ENCODE peak calls at places on chromosomes 2 and 18, in ten cellular contexts. One of them, this sample, is unnamed. For H3K4me1 and H3K27me3, the result is how much of the 10 kb centered on the place peaks cover.

GRCh38 chr2:122340246-122340645 is 584.8 kb downstream of the TSN start:
- DNase-seq in body of pancreas: no peak
- DNase-seq in PC-3: peak
- DNase-seq in upper lobe of right lung: no peak
- DNase-seq in suprapubic skin: no peak
- DNase-seq in effector memory CD4-positive, alpha-beta T cell: no peak
- DNase-seq in neural progenitor cell: no peak
- DNase-seq in GM23338: no peak
- DNase-seq in colonic mucosa: no peak
- DNase-seq in hepatocyte: no peak
- DNase-seq in this sample: no peak

GRCh38 chr18:45672637-45673036 is 51.3 kb upstream of the SLC14A1 start:
- DNase-seq in body of pancreas: no peak
- DNase-seq in colonic mucosa: no peak
- DNase-seq in PC-3: no peak
- DNase-seq in effector memory CD4-positive, alpha-beta T cell: no peak
- DNase-seq in hepatocyte: no peak
- DNase-seq in GM23338: no peak
- DNase-seq in suprapubic skin: no peak
- DNase-seq in neural progenitor cell: no peak
- DNase-seq in upper lobe of right lung: no peak
- DNase-seq in this sample: no peak

GRCh38 chr18:49907346-49907929 is 94.1 kb upstream of the ACAA2 start:
- DNase-seq in PC-3: no peak
- DNase-seq in hepatocyte: no peak
- DNase-seq in colonic mucosa: no peak
- DNase-seq in suprapubic skin: no peak
- DNase-seq in GM23338: no peak
- DNase-seq in upper lobe of right lung: no peak
- DNase-seq in effector memory CD4-positive, alpha-beta T cell: no peak
- DNase-seq in body of pancreas: no peak
- DNase-seq in neural progenitor cell: no peak
- DNase-seq in this sample: no peak

GRCh38 chr2:240402566-240403295 is 32.7 kb upstream of the GPC1 start:
- DNase-seq in colonic mucosa: no peak
- DNase-seq in hepatocyte: no peak
- DNase-seq in suprapubic skin: no peak
- DNase-seq in body of pancreas: peak
- DNase-seq in upper lobe of right lung: peak
- DNase-seq in PC-3: no peak
- DNase-seq in effector memory CD4-positive, alpha-beta T cell: no peak
- DNase-seq in GM23338: no peak
- DNase-seq in neural progenitor cell: no peak
- DNase-seq in this sample: no peak

GRCh38 chr2:216987176-216987809 is 127.4 kb upstream of the TNP1 start:
- DNase-seq in effector memory CD4-positive, alpha-beta T cell: no peak
- DNase-seq in suprapubic skin: peak
- DNase-seq in colonic mucosa: no peak
- DNase-seq in PC-3: no peak
- DNase-seq in upper lobe of right lung: no peak
- DNase-seq in neural progenitor cell: no peak
- DNase-seq in hepatocyte: no peak
- DNase-seq in GM23338: no peak
- DNase-seq in body of pancreas: no peak
- DNase-seq in this sample: no peak

GRCh38 chr2:222427606-222428320 is 3.4 kb downstream of the SGPP2 start:
- DNase-seq in GM23338: no peak
- DNase-seq in neural progenitor cell: no peak
- DNase-seq in body of pancreas: no peak
- DNase-seq in hepatocyte: peak
- DNase-seq in effector memory CD4-positive, alpha-beta T cell: no peak
- DNase-seq in colonic mucosa: peak
- DNase-seq in PC-3: no peak
- DNase-seq in upper lobe of right lung: no peak
- DNase-seq in suprapubic skin: no peak
- DNase-seq in this sample: no peak

GRCh38 chr18:58375051-58375450 is 253.8 kb downstream of the ALPK2 start:
- DNase-seq in GM23338: no peak
- DNase-seq in upper lobe of right lung: no peak
- DNase-seq in hepatocyte: no peak
- DNase-seq in neural progenitor cell: no peak
- DNase-seq in colonic mucosa: no peak
- DNase-seq in body of pancreas: no peak
- DNase-seq in effector memory CD4-positive, alpha-beta T cell: no peak
- DNase-seq in PC-3: no peak
- DNase-seq in suprapubic skin: no peak
- DNase-seq in this sample: no peak

GRCh38 chr2:209868595-209868994 is 97.0 kb downstream of the UNC80 start:
- DNase-seq in neural progenitor cell: no peak
- DNase-seq in upper lobe of right lung: no peak
- DNase-seq in hepatocyte: no peak
- DNase-seq in suprapubic skin: no peak
- DNase-seq in colonic mucosa: no peak
- DNase-seq in PC-3: no peak
- DNase-seq in effector memory CD4-positive, alpha-beta T cell: no peak
- DNase-seq in GM23338: no peak
- DNase-seq in body of pancreas: no peak
- DNase-seq in this sample: no peak

GRCh38 chr2:44120428-44120827 is 48.2 kb upstream of the PPM1B start:
- DNase-seq in neural progenitor cell: no peak
- DNase-seq in effector memory CD4-positive, alpha-beta T cell: no peak
- DNase-seq in upper lobe of right lung: no peak
- DNase-seq in hepatocyte: no peak
- DNase-seq in suprapubic skin: no peak
- DNase-seq in body of pancreas: no peak
- DNase-seq in PC-3: peak
- DNase-seq in GM23338: no peak
- DNase-seq in colonic mucosa: no peak
- DNase-seq in this sample: no peak

DNA sequence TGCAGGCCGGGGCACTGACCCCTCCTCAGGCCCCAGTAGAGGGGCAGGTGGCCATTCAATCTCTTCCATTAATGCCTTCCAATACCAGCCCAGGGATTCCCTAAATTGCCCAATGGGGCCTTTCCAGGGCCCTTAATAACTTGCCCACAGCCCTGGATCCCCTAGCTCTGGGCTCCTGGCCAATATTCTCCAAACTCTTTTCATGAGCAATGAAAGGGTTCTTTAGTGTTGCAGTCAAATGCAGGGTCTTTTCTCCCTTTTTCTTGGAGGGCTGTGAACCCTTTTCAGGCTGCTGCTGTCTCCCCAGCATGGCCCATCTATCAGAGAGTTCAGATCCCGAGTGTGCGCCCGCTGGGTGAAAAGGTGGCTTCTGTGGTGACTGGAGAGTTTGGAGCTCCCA is 41.3 kb upstream of the SLC1A4 start:
- DNase-seq in upper lobe of right lung: no peak
- DNase-seq in effector memory CD4-positive, alpha-beta T cell: no peak
- DNase-seq in hepatocyte: no peak
- DNase-seq in suprapubic skin: no peak
- DNase-seq in PC-3: no peak
- DNase-seq in GM23338: no peak
- DNase-seq in neural progenitor cell: no peak
- DNase-seq in colonic mucosa: no peak
- DNase-seq in body of pancreas: no peak
- DNase-seq in this sample: no peak
- H3K4me1 ChIP-seq in upper lobe of right lung: under half
- H3K4me1 ChIP-seq in effector memory CD4-positive, alpha-beta T cell: under half
- H3K4me1 ChIP-seq in hepatocyte: under half
- H3K4me1 ChIP-seq in suprapubic skin: half or more
- H3K4me1 ChIP-seq in PC-3: under half
- H3K4me1 ChIP-seq in GM23338: under half
- H3K4me1 ChIP-seq in neural progenitor cell: under half
- H3K4me1 ChIP-seq in colonic mucosa: under half
- H3K4me1 ChIP-seq in body of pancreas: under half
- H3K4me1 ChIP-seq in this sample: under half

GRCh38 chr18:48404707-48405106 is 4.5 kb downstream of the ZBTB7C start:
- DNase-seq in neural progenitor cell: no peak
- DNase-seq in body of pancreas: no peak
- DNase-seq in effector memory CD4-positive, alpha-beta T cell: no peak
- DNase-seq in GM23338: no peak
- DNase-seq in PC-3: no peak
- DNase-seq in suprapubic skin: no peak
- DNase-seq in colonic mucosa: no peak
- DNase-seq in upper lobe of right lung: no peak
- DNase-seq in hepatocyte: no peak
- DNase-seq in this sample: no peak

GRCh38 chr18:48407358-48407757 is 1.8 kb downstream of the ZBTB7C start:
- DNase-seq in colonic mucosa: no peak
- DNase-seq in PC-3: no peak
- DNase-seq in effector memory CD4-positive, alpha-beta T cell: no peak
- DNase-seq in suprapubic skin: no peak
- DNase-seq in upper lobe of right lung: no peak
- DNase-seq in hepatocyte: no peak
- DNase-seq in GM23338: no peak
- DNase-seq in body of pancreas: no peak
- DNase-seq in neural progenitor cell: no peak
- DNase-seq in this sample: no peak

GRCh38 chr18:48405108-48405507 is 4.1 kb downstream of the ZBTB7C start:
- DNase-seq in neural progenitor cell: no peak
- DNase-seq in upper lobe of right lung: no peak
- DNase-seq in hepatocyte: no peak
- DNase-seq in body of pancreas: no peak
- DNase-seq in PC-3: peak
- DNase-seq in suprapubic skin: no peak
- DNase-seq in GM23338: no peak
- DNase-seq in colonic mucosa: no peak
- DNase-seq in effector memory CD4-positive, alpha-beta T cell: no peak
- DNase-seq in this sample: no peak

GRCh38 chr18:48408111-48408726 is 964 bp downstream of the ZBTB7C start:
- DNase-seq in effector memory CD4-positive, alpha-beta T cell: no peak
- DNase-seq in body of pancreas: no peak
- DNase-seq in hepatocyte: no peak
- DNase-seq in upper lobe of right lung: no peak
- DNase-seq in neural progenitor cell: peak
- DNase-seq in GM23338: peak
- DNase-seq in PC-3: no peak
- DNase-seq in suprapubic skin: no peak
- DNase-seq in colonic mucosa: peak
- DNase-seq in this sample: no peak

DNA sequence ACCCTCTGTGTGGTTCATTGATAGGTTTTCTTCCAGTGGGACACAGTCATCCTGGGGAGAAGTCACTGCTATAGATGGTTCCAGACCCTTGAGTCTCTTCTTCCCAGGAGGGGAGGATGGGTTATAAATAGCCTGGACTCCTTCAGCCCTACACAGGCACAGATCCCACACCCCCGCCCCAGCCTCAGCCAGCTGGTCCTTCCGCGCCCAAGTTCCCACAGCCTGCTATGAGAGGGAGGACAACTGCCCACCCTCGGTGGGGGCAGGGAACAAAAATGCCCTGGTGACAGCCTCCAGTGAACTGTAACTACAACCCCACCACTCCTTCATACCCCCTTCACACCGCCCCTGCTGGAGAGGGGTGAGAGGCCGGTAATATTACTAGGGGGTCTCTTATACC is 3.2 kb downstream of the ZBTB7C start:
- DNase-seq in effector memory CD4-positive, alpha-beta T cell: no peak
- DNase-seq in GM23338: no peak
- DNase-seq in colonic mucosa: no peak
- DNase-seq in PC-3: no peak
- DNase-seq in suprapubic skin: no peak
- DNase-seq in body of pancreas: no peak
- DNase-seq in upper lobe of right lung: no peak
- DNase-seq in neural progenitor cell: no peak
- DNase-seq in hepatocyte: no peak
- DNase-seq in this sample: no peak
- H3K27me3 ChIP-seq in effector memory CD4-positive, alpha-beta T cell: under half
- H3K27me3 ChIP-seq in GM23338: half or more
- H3K27me3 ChIP-seq in colonic mucosa: under half
- H3K27me3 ChIP-seq in PC-3: under half
- H3K27me3 ChIP-seq in suprapubic skin: under half
- H3K27me3 ChIP-seq in body of pancreas: under half
- H3K27me3 ChIP-seq in upper lobe of right lung: under half
- H3K27me3 ChIP-seq in neural progenitor cell: half or more
- H3K27me3 ChIP-seq in hepatocyte: under half
- H3K27me3 ChIP-seq in this sample: under half

GRCh38 chr2:150391779-150392178 is 95.7 kb downstream of the RND3 start:
- DNase-seq in GM23338: no peak
- DNase-seq in hepatocyte: no peak
- DNase-seq in body of pancreas: no peak
- DNase-seq in suprapubic skin: no peak
- DNase-seq in PC-3: no peak
- DNase-seq in neural progenitor cell: no peak
- DNase-seq in effector memory CD4-positive, alpha-beta T cell: no peak
- DNase-seq in colonic mucosa: no peak
- DNase-seq in upper lobe of right lung: no peak
- DNase-seq in this sample: no peak

GRCh38 chr2:150389487-150389886 is 98.0 kb downstream of the RND3 start:
- DNase-seq in neural progenitor cell: no peak
- DNase-seq in hepatocyte: no peak
- DNase-seq in upper lobe of right lung: no peak
- DNase-seq in GM23338: peak
- DNase-seq in colonic mucosa: no peak
- DNase-seq in body of pancreas: no peak
- DNase-seq in PC-3: no peak
- DNase-seq in effector memory CD4-positive, alpha-beta T cell: no peak
- DNase-seq in suprapubic skin: no peak
- DNase-seq in this sample: no peak

GRCh38 chr2:150387586-150388288 is 99.7 kb downstream of the RND3 start:
- DNase-seq in hepatocyte: no peak
- DNase-seq in effector memory CD4-positive, alpha-beta T cell: no peak
- DNase-seq in body of pancreas: no peak
- DNase-seq in colonic mucosa: no peak
- DNase-seq in suprapubic skin: no peak
- DNase-seq in GM23338: no peak
- DNase-seq in upper lobe of right lung: no peak
- DNase-seq in PC-3: no peak
- DNase-seq in neural progenitor cell: no peak
- DNase-seq in this sample: no peak

GRCh38 chr2:150388289-150388625 is 99.2 kb downstream of the RND3 start:
- DNase-seq in body of pancreas: no peak
- DNase-seq in upper lobe of right lung: no peak
- DNase-seq in effector memory CD4-positive, alpha-beta T cell: no peak
- DNase-seq in GM23338: no peak
- DNase-seq in PC-3: no peak
- DNase-seq in hepatocyte: no peak
- DNase-seq in suprapubic skin: no peak
- DNase-seq in neural progenitor cell: no peak
- DNase-seq in colonic mucosa: no peak
- DNase-seq in this sample: no peak

GRCh38 chr2:150392614-150393013 is 94.9 kb downstream of the RND3 start:
- DNase-seq in hepatocyte: no peak
- DNase-seq in suprapubic skin: no peak
- DNase-seq in effector memory CD4-positive, alpha-beta T cell: no peak
- DNase-seq in upper lobe of right lung: no peak
- DNase-seq in GM23338: no peak
- DNase-seq in PC-3: no peak
- DNase-seq in colonic mucosa: no peak
- DNase-seq in neural progenitor cell: no peak
- DNase-seq in body of pancreas: no peak
- DNase-seq in this sample: no peak
- H3K4me1 ChIP-seq in hepatocyte: under half
- H3K4me1 ChIP-seq in suprapubic skin: under half
- H3K4me1 ChIP-seq in effector memory CD4-positive, alpha-beta T cell: under half
- H3K4me1 ChIP-seq in upper lobe of right lung: under half
- H3K4me1 ChIP-seq in GM23338: under half
- H3K4me1 ChIP-seq in PC-3: under half
- H3K4me1 ChIP-seq in colonic mucosa: under half
- H3K4me1 ChIP-seq in neural progenitor cell: under half
- H3K4me1 ChIP-seq in body of pancreas: under half
- H3K4me1 ChIP-seq in this sample: under half

GRCh38 chr2:60496976-60497375 is 56.5 kb downstream of the BCL11A start:
- DNase-seq in GM23338: no peak
- DNase-seq in effector memory CD4-positive, alpha-beta T cell: no peak
- DNase-seq in PC-3: no peak
- DNase-seq in colonic mucosa: no peak
- DNase-seq in upper lobe of right lung: no peak
- DNase-seq in body of pancreas: no peak
- DNase-seq in hepatocyte: no peak
- DNase-seq in neural progenitor cell: peak
- DNase-seq in suprapubic skin: no peak
- DNase-seq in this sample: no peak
- H3K27me3 ChIP-seq in GM23338: under half
- H3K27me3 ChIP-seq in effector memory CD4-positive, alpha-beta T cell: under half
- H3K27me3 ChIP-seq in PC-3: under half
- H3K27me3 ChIP-seq in colonic mucosa: under half
- H3K27me3 ChIP-seq in upper lobe of right lung: under half
- H3K27me3 ChIP-seq in body of pancreas: under half
- H3K27me3 ChIP-seq in hepatocyte: under half
- H3K27me3 ChIP-seq in neural progenitor cell: under half
- H3K27me3 ChIP-seq in suprapubic skin: under half
- H3K27me3 ChIP-seq in this sample: under half

This sample was measured in Caco-2.